ENCODE peak calls at places on chromosome 6, in ten cellular contexts. One of them, this sample, is unnamed.

GRCh38 chr6:108622601-108623335 is 62.1 kb downstream of the FOXO3 start:
- DNase-seq in upper lobe of right lung: no peak
- DNase-seq in T-helper 2 cell: no peak
- DNase-seq in cortex of kidney: no peak
- DNase-seq in choroid plexus epithelial cell: peak
- DNase-seq in heart left ventricle: no peak
- DNase-seq in activated CD4-positive, alpha-beta T cell treated with anti-CD3 and anti-CD28 coated beads for 48 hours: no peak
- DNase-seq in kidney glomerular epithelial cell: peak
- DNase-seq in HuH-7.5: no peak
- DNase-seq in fibroblast of lung: peak
- DNase-seq in this sample: no peak

GRCh38 chr6:40963019-40963418 is 76.0 kb downstream of the UNC5CL start:
- DNase-seq in upper lobe of right lung: no peak
- DNase-seq in T-helper 2 cell: no peak
- DNase-seq in cortex of kidney: no peak
- DNase-seq in choroid plexus epithelial cell: no peak
- DNase-seq in heart left ventricle: no peak
- DNase-seq in activated CD4-positive, alpha-beta T cell treated with anti-CD3 and anti-CD28 coated beads for 48 hours: no peak
- DNase-seq in kidney glomerular epithelial cell: no peak
- DNase-seq in HuH-7.5: no peak
- DNase-seq in fibroblast of lung: no peak
- DNase-seq in this sample: no peak

GRCh38 chr6:7559651-7560385 is 18.3 kb downstream of the DSP start:
- DNase-seq in upper lobe of right lung: no peak
- DNase-seq in T-helper 2 cell: no peak
- DNase-seq in cortex of kidney: no peak
- DNase-seq in choroid plexus epithelial cell: no peak
- DNase-seq in heart left ventricle: no peak
- DNase-seq in activated CD4-positive, alpha-beta T cell treated with anti-CD3 and anti-CD28 coated beads for 48 hours: no peak
- DNase-seq in kidney glomerular epithelial cell: no peak
- DNase-seq in HuH-7.5: no peak
- DNase-seq in fibroblast of lung: no peak
- DNase-seq in this sample: no peak

GRCh38 chr6:41707565-41708200 is 27.7 kb downstream of the TFEB start:
- DNase-seq in upper lobe of right lung: no peak
- DNase-seq in T-helper 2 cell: peak
- DNase-seq in cortex of kidney: no peak
- DNase-seq in choroid plexus epithelial cell: no peak
- DNase-seq in heart left ventricle: peak
- DNase-seq in activated CD4-positive, alpha-beta T cell treated with anti-CD3 and anti-CD28 coated beads for 48 hours: peak
- DNase-seq in kidney glomerular epithelial cell: no peak
- DNase-seq in HuH-7.5: no peak
- DNase-seq in fibroblast of lung: no peak
- DNase-seq in this sample: no peak

GRCh38 chr6:155152211-155153076 is 111.4 kb upstream of the CLDN20 start:
- DNase-seq in upper lobe of right lung: no peak
- DNase-seq in T-helper 2 cell: no peak
- DNase-seq in cortex of kidney: no peak
- DNase-seq in choroid plexus epithelial cell: no peak
- DNase-seq in heart left ventricle: no peak
- DNase-seq in activated CD4-positive, alpha-beta T cell treated with anti-CD3 and anti-CD28 coated beads for 48 hours: no peak
- DNase-seq in kidney glomerular epithelial cell: no peak
- DNase-seq in HuH-7.5: no peak
- DNase-seq in fibroblast of lung: no peak
- DNase-seq in this sample: no peak

GRCh38 chr6:98039876-98040605 is 757.0 kb upstream of the MMS22L start:
- DNase-seq in upper lobe of right lung: no peak
- DNase-seq in T-helper 2 cell: no peak
- DNase-seq in cortex of kidney: no peak
- DNase-seq in choroid plexus epithelial cell: peak
- DNase-seq in heart left ventricle: no peak
- DNase-seq in activated CD4-positive, alpha-beta T cell treated with anti-CD3 and anti-CD28 coated beads for 48 hours: no peak
- DNase-seq in kidney glomerular epithelial cell: no peak
- DNase-seq in HuH-7.5: no peak
- DNase-seq in fibroblast of lung: peak
- DNase-seq in this sample: no peak

GRCh38 chr6:118577972-118578371 is 29.9 kb downstream of the PLN start:
- DNase-seq in upper lobe of right lung: no peak
- DNase-seq in T-helper 2 cell: no peak
- DNase-seq in cortex of kidney: no peak
- DNase-seq in choroid plexus epithelial cell: no peak
- DNase-seq in heart left ventricle: no peak
- DNase-seq in activated CD4-positive, alpha-beta T cell treated with anti-CD3 and anti-CD28 coated beads for 48 hours: no peak
- DNase-seq in kidney glomerular epithelial cell: no peak
- DNase-seq in HuH-7.5: no peak
- DNase-seq in fibroblast of lung: no peak
- DNase-seq in this sample: no peak

GRCh38 chr6:105814745-105815536 is 271.2 kb upstream of the PRDM1 start:
- DNase-seq in upper lobe of right lung: no peak
- DNase-seq in T-helper 2 cell: peak
- DNase-seq in cortex of kidney: no peak
- DNase-seq in choroid plexus epithelial cell: no peak
- DNase-seq in heart left ventricle: no peak
- DNase-seq in activated CD4-positive, alpha-beta T cell treated with anti-CD3 and anti-CD28 coated beads for 48 hours: no peak
- DNase-seq in kidney glomerular epithelial cell: no peak
- DNase-seq in HuH-7.5: no peak
- DNase-seq in fibroblast of lung: no peak
- DNase-seq in this sample: no peak